ENCODE peak calls at places on chromosomes 1 and 21, in four cellular contexts. Y, V, K and I are unnamed samples.

GRCh38 chr1:234242091-234242490 is 131.2 kb upstream of the COA6 start:
- DNase-seq in V (no peak), K (no peak), Y (no peak), I (peak)

GRCh38 chr1:154639876-154640275 is 31.9 kb upstream of the ADAR start:
- DNase-seq in Y (no peak), K (no peak), V (no peak), I (no peak)

GRCh38 chr1:93846151-93846928 is 32.7 kb downstream of the DNTTIP2 start:
- DNase-seq in V (peak), K (peak), Y (peak), I (peak)

GRCh38 chr1:154434346-154435075 is 29.4 kb downstream of the IL6R start:
- DNase-seq in V (no peak), Y (no peak), K (no peak), I (no peak)

GRCh38 chr1:53148123-53148522 is 5.7 kb upstream of the SLC1A7 start:
- DNase-seq in V (peak), Y (no peak), K (no peak), I (no peak)

GRCh38 chr21:39658066-39658465 is 45.3 kb downstream of the B3GALT5 start:
- DNase-seq in Y (no peak), V (no peak), K (no peak), I (no peak)

GRCh38 chr1:208448425-208448824 is 204.2 kb upstream of the PLXNA2 start:
- DNase-seq in Y (no peak), V (no peak), K (peak), I (no peak)

GRCh38 chr1:84973493-84974334 is 23.2 kb downstream of the MCOLN2 start:
- DNase-seq in K (peak), Y (no peak), V (no peak), I (no peak)

GRCh38 chr1:248756636-248757035 is 1.1 kb upstream of the LYPD8 start:
- DNase-seq in V (no peak), K (no peak), Y (no peak), I (no peak)

GRCh38 chr1:43912607-43913006 is 21.0 kb upstream of the ARTN start:
- DNase-seq in K (peak), V (peak), Y (no peak), I (peak)

GRCh38 chr1:27005648-27006496 is 6.8 kb downstream of the TENT5B start:
- DNase-seq in V (no peak), K (peak), Y (peak), I (peak)

GRCh38 chr1:58031416-58031815 is 515.1 kb downstream of the OMA1 start:
- DNase-seq in V (no peak), K (no peak), Y (no peak), I (peak)

GRCh38 chr1:164785841-164786534 is 227.0 kb downstream of the PBX1 start:
- DNase-seq in V (peak), K (no peak), Y (no peak), I (no peak)

GRCh38 chr1:25568090-25568833 is 24.9 kb downstream of the LDLRAP1 start:
- DNase-seq in Y (peak), V (peak), K (peak), I (peak)

GRCh38 chr1:57461405-57461804 is 37.5 kb upstream of the DAB1 start:
- DNase-seq in K (no peak), Y (no peak), V (no peak), I (no peak)

GRCh38 chr1:233281711-233282581 is 13.6 kb downstream of the PCNX2 start:
- DNase-seq in Y (no peak), K (no peak), V (peak), I (no peak)

GRCh38 chr1:7012461-7012924 is 227.2 kb downstream of the CAMTA1 start:
- DNase-seq in V (no peak), Y (no peak), K (no peak), I (no peak)

GRCh38 chr1:77536813-77537212 is 145.6 kb downstream of the ZZZ3 start:
- DNase-seq in K (no peak), V (peak), Y (no peak), I (no peak)

GRCh38 chr1:145695781-145696629 is 11.2 kb downstream of the PDZK1 start:
- DNase-seq in Y (no peak), V (no peak), K (no peak), I (no peak)

GRCh38 chr1:202189919-202190715 is 3.5 kb upstream of the LGR6 start:
- DNase-seq in K (peak), Y (no peak), V (peak), I (peak)

GRCh38 chr21:35057428-35057827 is 8.3 kb upstream of the RUNX1 start:
- DNase-seq in Y (no peak), V (no peak), K (no peak), I (no peak)

GRCh38 chr1:216700779-216701178 is 22.4 kb downstream of the ESRRG start:
- DNase-seq in K (peak), Y (no peak), V (peak), I (no peak)

DNA sequence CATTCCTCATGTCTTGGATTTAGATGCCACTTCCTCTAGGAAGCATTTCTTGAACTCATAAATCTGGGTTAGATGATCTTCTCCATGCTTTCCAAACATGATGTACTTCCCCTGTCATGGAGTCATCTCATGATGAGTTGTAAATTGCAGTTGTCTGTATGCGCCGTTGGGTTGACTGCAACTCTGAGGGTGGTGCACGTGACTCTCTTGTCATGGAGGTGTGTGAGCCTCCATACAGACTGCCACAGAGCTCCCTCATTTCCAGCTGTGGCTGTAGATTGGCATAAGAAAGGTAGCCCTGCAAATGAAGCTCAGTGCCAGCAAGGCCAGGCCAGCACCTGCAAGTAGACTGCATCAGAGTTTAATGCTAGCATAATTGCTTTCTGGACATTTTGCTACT is 77.4 kb downstream of the LAMC1 start:
- DNase-seq in K (no peak), Y (no peak), V (no peak), I (no peak)
- H4K8ac ChIP-seq in K (no peak), Y (no peak), V (no peak), I (no peak)

GRCh38 chr1:9196129-9197040 is 38.2 kb upstream of the H6PD start:
- DNase-seq in K (peak), Y (peak), V (peak), I (peak)

GRCh38 chr1:9197186-9198099 is 37.1 kb upstream of the H6PD start:
- DNase-seq in Y (no peak), K (no peak), V (no peak), I (no peak)

GRCh38 chr1:9201421-9202239 is 32.9 kb upstream of the H6PD start:
- DNase-seq in Y (no peak), V (peak), K (peak), I (peak)

GRCh38 chr1:9200441-9200840 is 34.1 kb upstream of the H6PD start:
- DNase-seq in Y (no peak), K (no peak), V (peak), I (no peak)

DNA sequence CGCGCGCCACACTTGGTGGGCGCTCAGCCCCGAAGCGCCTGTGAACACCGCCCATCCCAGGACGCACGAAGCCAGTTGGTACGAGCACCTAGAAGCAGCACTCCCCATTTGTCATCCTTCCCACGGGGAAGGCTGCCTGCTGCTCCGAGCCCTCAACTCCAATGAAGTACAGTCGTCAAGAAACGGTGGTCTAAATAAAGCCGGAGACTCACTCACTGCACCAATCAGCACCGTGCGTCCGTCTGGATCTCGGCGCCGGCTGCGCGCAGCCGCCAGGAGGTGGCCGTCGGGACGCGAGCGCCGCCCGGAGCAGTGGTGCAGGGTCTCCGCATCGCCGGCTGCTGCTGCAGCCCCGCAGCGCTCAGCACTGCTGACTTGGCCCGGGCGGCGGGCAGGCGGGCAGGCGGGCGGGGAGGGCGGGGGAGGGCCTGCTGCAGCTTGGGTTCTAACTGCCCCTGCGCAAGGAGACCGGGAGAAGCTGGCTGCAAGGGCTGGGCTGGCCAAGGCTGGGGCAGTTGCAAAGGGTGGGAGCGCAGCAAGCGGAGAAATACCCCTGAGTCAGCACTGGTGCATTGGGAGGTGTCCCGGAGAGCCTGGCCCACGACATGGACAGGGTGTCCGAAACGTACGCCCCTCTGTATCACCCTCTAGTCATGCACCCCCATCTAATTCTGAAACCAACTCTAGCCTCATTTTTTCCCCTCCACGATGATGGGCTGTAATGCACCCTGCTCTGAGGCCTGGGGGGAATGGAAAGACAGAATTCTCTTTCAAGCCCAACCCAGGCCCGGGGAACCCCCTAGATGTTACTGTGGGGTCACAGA is 35.8 kb upstream of the H6PD start:
- DNase-seq in Y (no peak), K (peak), V (peak), I (peak)
- H2BK5ac ChIP-seq in Y (no peak), K (no peak), V (no peak), I (no peak)

GRCh38 chr21:36583591-36583990 is 103.7 kb upstream of the CLDN14 start:
- DNase-seq in K (no peak), Y (no peak), V (no peak), I (no peak)

GRCh38 chr21:36584980-36585940 is 105.3 kb upstream of the CLDN14 start:
- DNase-seq in Y (no peak), V (no peak), K (peak), I (no peak)

GRCh38 chr21:36575306-36575705 is 95.4 kb upstream of the CLDN14 start:
- DNase-seq in Y (no peak), V (no peak), K (no peak), I (no peak)

GRCh38 chr21:36576441-36576840 is 96.5 kb upstream of the CLDN14 start:
- DNase-seq in V (no peak), Y (no peak), K (no peak), I (no peak)

DNA sequence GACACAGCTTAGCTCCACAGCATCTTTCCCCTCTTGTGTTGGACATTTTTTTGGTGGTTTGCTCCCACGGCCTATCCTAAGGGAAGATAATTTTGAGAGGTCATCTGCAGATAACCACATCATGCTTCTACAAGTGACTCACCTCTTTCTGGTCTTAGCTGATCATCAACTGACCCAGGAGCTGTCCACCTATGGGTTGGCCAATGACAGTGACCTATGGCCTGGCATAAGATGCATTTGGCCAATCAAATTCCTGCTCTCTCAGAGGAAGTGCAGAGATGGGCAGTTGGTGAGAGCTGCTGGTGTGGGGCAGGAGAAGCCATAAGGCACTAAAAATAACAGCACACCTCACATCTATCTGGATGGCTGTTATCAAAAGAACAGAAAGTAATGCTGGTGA is 100.0 kb upstream of the CLDN14 start:
- DNase-seq in K (no peak), Y (no peak), V (no peak), I (no peak)
- H4K8ac ChIP-seq in K (no peak), Y (no peak), V (no peak), I (no peak)

GRCh38 chr1:48946070-48946469 is 169.4 kb upstream of the BEND5 start:
- DNase-seq in K (no peak), V (no peak), Y (no peak), I (no peak)

GRCh38 chr1:48943826-48944225 is 167.1 kb upstream of the BEND5 start:
- DNase-seq in Y (no peak), K (no peak), V (no peak), I (no peak)

GRCh38 chr1:48953617-48954016 is 176.9 kb upstream of the BEND5 start:
- DNase-seq in Y (no peak), V (no peak), K (no peak), I (no peak)

GRCh38 chr1:48943393-48943792 is 166.7 kb upstream of the BEND5 start:
- DNase-seq in V (no peak), K (no peak), Y (no peak), I (no peak)

DNA sequence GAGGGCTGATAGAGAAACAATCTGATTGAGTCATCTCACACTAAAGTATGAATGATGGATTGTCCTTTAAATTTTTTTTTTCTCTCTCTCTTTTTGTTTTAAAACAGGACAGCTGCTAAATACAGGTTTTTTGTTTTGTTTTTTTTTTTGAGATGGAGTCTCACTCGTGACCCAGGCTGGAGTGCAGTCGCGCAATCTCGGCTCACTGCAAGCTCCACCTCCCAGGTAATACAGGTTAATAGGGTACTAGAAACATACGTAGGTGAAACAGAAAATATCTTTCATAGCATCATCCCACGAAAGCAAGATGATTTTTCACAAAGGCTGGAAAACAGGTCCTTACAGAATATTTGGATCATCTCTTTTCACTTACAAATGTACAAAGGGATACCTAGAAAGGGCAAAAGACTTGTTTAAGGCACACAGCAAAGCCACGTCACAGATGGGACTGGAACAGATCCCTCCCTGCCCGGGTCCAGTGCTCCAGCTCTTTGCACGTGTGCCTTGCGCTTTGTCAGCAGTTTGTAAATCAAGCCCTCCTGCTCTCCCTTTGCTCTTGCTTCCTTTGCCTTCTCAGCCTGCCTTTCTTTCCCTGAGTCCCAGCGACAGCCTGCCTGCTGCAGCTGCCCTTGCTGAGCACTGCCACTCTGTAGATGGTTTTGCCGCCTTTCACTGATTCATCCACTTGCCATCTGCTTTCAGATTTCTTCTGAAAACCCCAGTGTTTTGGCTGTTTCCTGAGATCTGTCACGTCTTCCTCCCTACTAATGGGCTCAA is 171.3 kb upstream of the BEND5 start:
- DNase-seq in K (no peak), V (no peak), Y (peak), I (peak)
- H2BK5ac ChIP-seq in K (no peak), V (no peak), Y (no peak), I (no peak)

DNA sequence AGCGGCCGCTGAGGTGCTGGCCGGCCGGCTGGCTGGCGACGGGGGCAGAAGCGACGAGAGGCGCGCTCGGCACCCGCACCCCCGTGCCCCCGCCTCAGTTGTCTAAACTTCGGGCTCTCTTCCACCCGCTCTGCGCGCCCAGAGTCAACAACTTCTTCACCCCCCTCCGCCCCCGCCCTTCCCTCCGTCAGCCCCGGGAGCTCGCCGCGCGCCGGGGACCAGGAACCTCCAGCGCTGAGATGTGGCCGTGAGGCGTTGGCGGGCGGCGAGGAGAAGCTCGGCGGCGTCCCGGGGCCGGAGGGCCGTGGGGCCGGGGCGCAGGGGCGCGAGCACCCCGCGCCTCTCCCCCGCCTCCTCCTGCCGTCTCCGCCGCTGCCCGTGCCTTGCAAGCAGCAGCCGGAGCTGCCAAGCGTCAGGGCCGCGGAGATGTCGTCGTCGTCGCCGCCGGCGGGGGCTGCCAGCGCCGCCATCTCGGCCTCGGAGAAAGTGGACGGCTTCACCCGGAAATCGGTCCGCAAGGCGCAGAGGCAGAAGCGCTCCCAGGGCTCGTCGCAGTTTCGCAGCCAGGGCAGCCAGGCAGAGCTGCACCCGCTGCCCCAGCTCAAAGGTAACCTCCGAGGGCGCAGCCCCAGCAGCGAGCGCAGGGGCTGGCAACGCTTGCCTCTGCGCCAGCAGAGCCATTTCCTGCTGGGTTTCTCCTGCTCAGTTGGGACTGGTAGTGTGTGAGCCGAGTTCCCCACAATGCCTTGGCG is 651 bp downstream of the PPP2R5A start:
- DNase-seq in K (peak), V (peak), Y (peak), I (peak)
- H4K8ac ChIP-seq in K (no peak), V (peak), Y (peak), I (no peak)

GRCh38 chr1:117930173-117930447 is 571 bp downstream of the WDR3 start:
- DNase-seq in V (no peak), Y (no peak), K (no peak), I (no peak)
- H2BK5ac ChIP-seq in V (no peak), Y (peak), K (peak), I (no peak)

DNA sequence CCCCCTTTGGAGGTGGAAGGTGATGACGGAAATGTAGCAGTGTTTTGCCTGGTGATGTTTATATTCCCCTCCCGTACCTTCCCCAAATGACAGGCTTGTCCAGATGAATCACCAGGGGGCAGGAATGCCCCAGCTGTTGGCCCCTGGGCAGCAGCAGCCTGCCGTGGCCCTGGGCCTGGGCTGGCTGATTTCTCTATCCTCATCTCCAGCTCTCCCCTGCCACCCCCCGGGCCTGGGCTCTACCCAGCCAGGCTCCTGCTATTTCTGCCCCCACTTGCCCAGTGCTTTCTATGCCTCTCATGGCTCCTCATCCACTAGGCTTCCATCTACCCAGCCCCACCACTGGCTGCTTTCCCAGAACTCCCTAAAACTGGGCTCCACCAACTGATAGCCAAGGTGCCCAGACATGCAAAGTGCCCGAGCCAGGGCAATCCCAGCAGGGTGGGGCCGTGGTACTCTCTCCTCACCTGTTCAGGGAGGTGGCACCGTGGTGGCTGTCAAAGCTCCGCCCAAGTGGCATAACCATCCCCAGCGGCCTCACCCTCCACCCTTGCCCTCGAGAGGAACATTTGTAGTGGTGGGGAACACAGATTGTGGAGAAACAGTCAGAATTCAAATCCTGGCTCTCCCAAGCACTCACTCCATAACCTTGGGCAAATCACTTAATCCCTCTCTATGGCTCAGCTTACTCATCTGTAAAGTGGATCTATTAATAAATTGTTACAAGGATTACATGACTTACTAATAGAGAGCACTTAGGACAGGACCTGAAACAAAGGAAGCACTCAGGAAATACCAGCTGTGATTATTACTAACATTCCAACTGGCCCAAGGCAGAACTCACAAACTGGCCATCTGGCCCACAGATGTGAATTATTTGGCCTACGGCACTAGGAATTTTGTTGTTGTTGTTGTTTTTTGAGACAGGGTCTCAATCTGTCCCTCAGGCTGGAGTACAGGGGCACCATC is 12.8 kb upstream of the ECE1 start:
- DNase-seq in V (peak), K (no peak), Y (no peak), I (no peak)
- H4K8ac ChIP-seq in V (peak), K (no peak), Y (no peak), I (no peak)

GRCh38 chr1:59394706-59395417 is 98.0 kb downstream of the FGGY start:
- DNase-seq in Y (no peak), K (no peak), V (no peak), I (no peak)
- H2BK5ac ChIP-seq in Y (no peak), K (no peak), V (no peak), I (no peak)